ENCODE peak calls at places on chromosome 11, in eight cellular contexts. E, G, W, R, U, T, Z and Q are unnamed samples.

GRCh38 chr11:76588455-76589325 is 81.9 kb downstream of the LRRC32 start:
- DNase-seq in T (no peak), W (peak), Z (peak), E (no peak), G (no peak), U (no peak), R (no peak), Q (no peak)

GRCh38 chr11:84780689-84781293 is 846.4 kb downstream of the DLG2 start:
- DNase-seq in T (peak), E (no peak), Z (no peak), W (no peak), U (peak), R (no peak), G (peak), Q (peak)

GRCh38 chr11:85791326-85791990 is 19.5 kb downstream of the SYTL2 start:
- DNase-seq in E (no peak), T (peak), U (no peak), G (no peak), Z (no peak), R (no peak), W (no peak), Q (no peak)

GRCh38 chr11:95148938-95149337 is 59.3 kb downstream of the ENDOD1 start:
- DNase-seq in R (no peak), U (no peak), E (no peak), T (no peak), Z (no peak), W (no peak), G (no peak), Q (no peak)

GRCh38 chr11:69356703-69357457 is 62.9 kb downstream of the MYEOV start:
- DNase-seq in E (no peak), U (no peak), R (no peak), W (peak), T (no peak), G (no peak), Z (no peak), Q (no peak)

GRCh38 chr11:27485930-27486773 is 13.6 kb upstream of the LGR4 start:
- DNase-seq in W (no peak), G (peak), E (no peak), T (peak), Z (no peak), U (peak), R (no peak), Q (no peak)

GRCh38 chr11:108239076-108239475 is 16.2 kb downstream of the ATM start:
- DNase-seq in G (no peak), R (no peak), W (no peak), T (no peak), Z (no peak), U (no peak), E (no peak), Q (no peak)

GRCh38 chr11:14095882-14096281 is 133.4 kb downstream of the SPON1 start:
- DNase-seq in R (no peak), Z (no peak), G (peak), T (no peak), E (no peak), U (no peak), W (no peak), Q (no peak)

GRCh38 chr11:128336203-128336602 is 251.2 kb downstream of the ETS1 start:
- DNase-seq in W (peak), T (peak), G (peak), R (no peak), Z (peak), U (no peak), E (peak), Q (no peak)

GRCh38 chr11:61756452-61757212 is 4.2 kb downstream of the MYRF start:
- DNase-seq in T (peak), U (no peak), Z (no peak), E (no peak), W (peak), G (peak), R (peak), Q (no peak)

GRCh38 chr11:82733444-82734119 is at the start of gene FAM181B:
- DNase-seq in R (no peak), U (peak), E (peak), G (no peak), T (peak), W (peak), Z (peak), Q (peak)

GRCh38 chr11:130477646-130478203 is 29.3 kb downstream of the ADAMTS15 start:
- DNase-seq in W (no peak), Z (no peak), T (peak), G (no peak), R (no peak), E (no peak), U (no peak), Q (no peak)

GRCh38 chr11:74725701-74726100 is 5.5 kb downstream of the CHRDL2 start:
- DNase-seq in Z (no peak), T (peak), G (no peak), E (no peak), U (no peak), R (no peak), W (no peak), Q (no peak)

GRCh38 chr11:102386376-102386775 is 39.4 kb downstream of the BIRC2 start:
- DNase-seq in W (no peak), Z (no peak), U (no peak), G (no peak), R (no peak), E (no peak), T (no peak), Q (no peak)

GRCh38 chr11:8809185-8809584 is 101.8 kb upstream of the AKIP1 start:
- DNase-seq in Z (no peak), U (no peak), T (no peak), W (no peak), E (no peak), G (no peak), R (no peak), Q (no peak)

GRCh38 chr11:33936745-33937612 is 45.1 kb upstream of the LMO2 start:
- DNase-seq in W (no peak), T (peak), U (no peak), G (no peak), E (no peak), R (no peak), Z (no peak), Q (no peak)

GRCh38 chr11:73760066-73760679 is 701 bp downstream of the RAB6A start:
- DNase-seq in W (peak), U (no peak), R (no peak), G (peak), E (no peak), T (peak), Z (no peak), Q (no peak)

GRCh38 chr11:13249992-13250391 is 27.6 kb upstream of the BMAL1 start:
- DNase-seq in T (peak), W (no peak), Z (no peak), G (peak), R (no peak), E (no peak), U (no peak), Q (no peak)

GRCh38 chr11:3046190-3046589 is 11.0 kb downstream of the CARS1 start:
- DNase-seq in Z (no peak), U (no peak), T (no peak), E (no peak), R (no peak), G (peak), W (no peak), Q (no peak)

GRCh38 chr11:46414466-46414796 is 22.9 kb upstream of the CHRM4 start:
- DNase-seq in E (no peak), T (no peak), W (no peak), U (no peak), G (no peak), Z (no peak), R (no peak), Q (no peak)
- H3K27ac ChIP-seq in E (no peak), T (no peak), W (no peak), U (no peak), G (no peak), Z (no peak), R (no peak), Q (no peak)

GRCh38 chr11:65132238-65132987 is 1.9 kb downstream of the SYVN1 start:
- DNase-seq in U (no peak), W (no peak), T (no peak), Z (peak), E (no peak), R (no peak), G (no peak), Q (no peak)
- H3K27ac ChIP-seq in U (no peak), W (peak), T (no peak), Z (peak), E (no peak), R (peak), G (no peak), Q (no peak)

GRCh38 chr11:30579776-30580175 is 6.4 kb downstream of the MPPED2 start:
- DNase-seq in W (no peak), G (no peak), R (no peak), U (no peak), T (no peak), E (no peak), Z (no peak), Q (no peak)

GRCh38 chr11:30583505-30584280 is 2.5 kb downstream of the MPPED2 start:
- DNase-seq in E (no peak), T (no peak), U (no peak), W (no peak), G (no peak), Z (no peak), R (no peak), Q (no peak)

GRCh38 chr11:30585067-30585891 is 874 bp downstream of the MPPED2 start:
- DNase-seq in G (no peak), T (no peak), Z (peak), U (peak), W (peak), R (no peak), E (no peak), Q (no peak)

GRCh38 chr11:30579348-30579747 is 6.8 kb downstream of the MPPED2 start:
- DNase-seq in W (no peak), E (no peak), G (no peak), Z (no peak), R (no peak), T (no peak), U (peak), Q (no peak)

GRCh38 chr11:30581646-30582045 is 4.5 kb downstream of the MPPED2 start:
- DNase-seq in Z (no peak), G (no peak), T (no peak), U (no peak), E (no peak), R (no peak), W (no peak), Q (no peak)
- H3K27ac ChIP-seq in Z (no peak), G (no peak), T (no peak), U (no peak), E (no peak), R (no peak), W (no peak), Q (no peak)

GRCh38 chr11:114063149-114063828 is 3.8 kb downstream of the ZBTB16 start:
- DNase-seq in R (no peak), Z (no peak), W (no peak), E (no peak), G (no peak), U (no peak), T (no peak), Q (no peak)
- H3K27ac ChIP-seq in R (no peak), Z (peak), W (peak), E (peak), G (no peak), U (no peak), T (no peak), Q (no peak)

DNA sequence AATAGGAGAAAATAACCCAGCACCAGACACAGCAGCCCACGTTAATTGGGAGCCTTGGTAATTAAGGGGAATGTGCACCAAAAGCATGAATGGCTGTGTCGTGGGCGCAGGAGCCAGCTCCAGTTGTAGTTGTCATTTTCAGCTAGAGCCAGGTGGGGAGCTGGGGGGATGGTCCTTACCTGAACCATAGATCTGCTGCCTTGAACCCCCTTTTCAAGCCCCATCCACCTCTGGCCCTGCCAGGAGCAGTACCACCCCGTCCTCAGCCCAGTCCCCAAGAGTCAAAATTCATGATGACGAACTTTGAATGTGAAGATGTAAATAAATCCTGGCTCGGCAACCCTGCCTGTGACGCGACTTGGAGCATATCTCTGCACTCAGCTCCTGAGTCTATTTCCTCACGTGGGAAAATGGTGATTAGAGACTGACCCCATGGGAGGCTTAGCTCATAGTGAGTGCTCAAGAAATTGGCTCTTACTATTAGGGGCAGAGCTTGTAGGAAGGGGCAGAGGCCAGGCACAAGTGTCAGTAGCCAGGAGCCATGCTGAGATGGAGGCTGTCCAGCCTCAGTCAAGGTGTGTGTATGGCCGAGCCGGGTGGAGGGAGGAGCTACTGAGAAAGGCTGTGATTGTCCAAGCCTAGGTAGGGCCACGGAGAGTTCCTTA is 794 bp upstream of the FXYD6 start:
- DNase-seq in R (no peak), T (peak), W (no peak), U (no peak), G (no peak), Z (no peak), E (no peak), Q (no peak)
- H3K27ac ChIP-seq in R (no peak), T (no peak), W (peak), U (peak), G (no peak), Z (peak), E (no peak), Q (no peak)

DNA sequence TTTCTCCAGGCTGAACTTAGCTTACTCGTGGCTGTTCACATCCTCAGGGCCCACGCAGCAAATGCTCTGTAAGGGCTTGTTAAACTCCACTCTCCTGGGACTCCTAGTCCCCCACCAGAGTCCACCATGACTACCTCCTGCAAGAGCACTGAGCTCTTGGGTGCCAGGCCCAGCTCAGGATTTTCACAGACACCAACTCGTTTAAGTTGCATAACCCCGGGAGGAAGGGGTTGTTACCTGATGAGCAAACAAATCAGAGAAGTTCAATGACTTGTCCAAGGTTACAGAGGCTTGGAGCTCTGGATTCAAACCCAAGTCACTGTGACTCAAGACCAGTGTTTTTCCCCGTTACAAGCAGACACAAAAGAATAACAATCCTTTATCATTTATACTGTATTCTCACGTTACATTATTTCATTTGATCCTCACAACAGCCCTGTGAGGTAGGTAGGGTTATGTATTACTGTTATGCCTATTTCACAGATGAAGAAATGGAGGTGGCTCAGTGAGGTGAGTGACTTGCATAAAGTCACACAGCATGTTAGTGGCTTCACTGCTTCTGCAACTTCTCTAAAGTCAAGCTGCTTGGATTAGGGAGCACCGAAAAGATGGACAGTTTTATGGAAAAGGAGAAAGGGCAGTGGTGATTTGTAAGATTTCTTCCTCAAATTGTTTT is 17.4 kb downstream of the KCTD21 start:
- DNase-seq in W (no peak), G (no peak), R (no peak), E (no peak), Z (no peak), T (no peak), U (no peak), Q (no peak)
- H3K27ac ChIP-seq in W (no peak), G (no peak), R (no peak), E (no peak), Z (no peak), T (no peak), U (no peak), Q (no peak)

DNA sequence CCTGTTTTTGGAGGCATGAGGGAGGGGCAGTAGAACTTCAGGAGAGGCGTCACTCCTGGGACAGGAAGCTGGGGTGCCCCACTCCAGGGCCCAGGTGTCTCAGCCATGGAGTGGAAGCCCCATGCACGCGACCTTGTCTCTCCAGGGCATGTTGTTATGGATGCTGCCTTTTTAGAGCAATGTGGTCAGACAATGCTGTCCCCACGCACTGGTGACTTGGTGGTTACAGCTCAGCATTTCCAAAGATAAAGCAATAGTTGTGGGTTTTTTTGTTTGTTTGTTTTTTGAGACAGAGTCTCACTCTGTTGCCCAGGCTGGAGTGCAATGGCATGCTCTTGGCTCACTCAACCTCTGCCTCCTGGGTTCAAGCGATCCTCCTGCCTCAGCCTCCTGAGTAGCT is 22.3 kb downstream of the EIF4G2 start:
- DNase-seq in G (no peak), U (no peak), R (no peak), E (no peak), T (no peak), Z (no peak), W (no peak), Q (no peak)
- H3K27ac ChIP-seq in G (no peak), U (no peak), R (no peak), E (no peak), T (no peak), Z (no peak), W (no peak), Q (no peak)

DNA sequence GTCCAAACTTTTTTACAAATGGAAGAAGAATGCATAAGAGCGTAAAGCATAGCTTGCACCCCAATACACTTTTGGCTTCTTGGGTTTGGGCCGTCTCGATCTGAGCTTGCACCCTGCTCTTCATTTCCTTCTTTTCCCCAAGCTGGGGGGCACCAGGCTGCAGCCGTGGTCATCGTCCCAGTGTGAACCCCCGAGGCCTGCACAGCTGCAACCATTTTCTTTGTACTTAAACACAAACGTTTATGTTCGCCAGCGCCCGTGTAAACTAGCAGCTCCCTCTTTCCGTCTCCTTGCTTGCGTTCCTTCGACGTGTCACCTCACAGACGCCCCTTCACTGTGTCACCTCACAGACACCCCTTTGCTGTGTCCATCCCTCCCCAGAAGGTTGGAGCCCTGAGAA is 10.1 kb downstream of the KRTAP5-5 start:
- DNase-seq in Z (peak), E (no peak), W (no peak), U (no peak), T (no peak), R (no peak), G (no peak), Q (no peak)
- H3K27ac ChIP-seq in Z (no peak), E (no peak), W (no peak), U (no peak), T (no peak), R (no peak), G (no peak), Q (no peak)

GRCh38 chr11:46234261-46234660 is 43.2 kb upstream of the CREB3L1 start:
- DNase-seq in G (no peak), R (no peak), T (no peak), Z (no peak), U (peak), W (no peak), E (no peak), Q (no peak)
- H3K27ac ChIP-seq in G (no peak), R (no peak), T (no peak), Z (no peak), U (peak), W (no peak), E (no peak), Q (no peak)